ENCODE peak calls at places on chromosomes 16 and 17, in four cellular contexts. U is adipocyte, R is lower lobe of right lung, X is esophagus squamous epithelium. W is an unnamed sample.

GRCh38 chr16:177981-178676 is 1.6 kb downstream of the HBA1 start:
- DNase-seq in U (no peak), R (no peak), X (no peak), W (peak; percentile 25)

GRCh38 chr16:1665829-1666228 is 12.2 kb upstream of the JPT2 start:
- DNase-seq in U (no peak), R (no peak), X (no peak), W (no peak)

GRCh38 chr17:80105762-80106161 is 4.4 kb downstream of the GAA start:
- DNase-seq in U (no peak), R (peak; percentile 39), X (no peak), W (no peak)

GRCh38 chr16:6929868-6930267 is 402.8 kb upstream of the RBFOX1 start:
- DNase-seq in U (no peak), R (no peak), X (no peak), W (no peak)

GRCh38 chr16:47230296-47230695 is 86.6 kb upstream of the NETO2 start:
- DNase-seq in U (no peak), R (no peak), X (no peak), W (no peak)

GRCh38 chr17:78865682-78866390 is 25.2 kb upstream of the USP36 start:
- DNase-seq in U (peak; percentile 90), R (peak; percentile 80), X (no peak), W (peak; percentile 96)

GRCh38 chr17:32783602-32784001 is 93.3 kb downstream of the MYO1D start:
- DNase-seq in U (peak; percentile 85), R (no peak), X (no peak), W (peak; percentile 71)

GRCh38 chr17:15507896-15508295 is 40.5 kb upstream of the CDRT4 start:
- DNase-seq in U (no peak), R (no peak), X (no peak), W (no peak)

GRCh38 chr17:82333279-82334171 is at the start of gene SECTM1:
- DNase-seq in U (peak; percentile 92), R (peak; percentile 81), X (no peak), W (peak; percentile 51)

GRCh38 chr17:16440814-16441629 is 25.7 kb downstream of the TRPV2 start:
- DNase-seq in U (peak; percentile 37), R (no peak), X (no peak), W (no peak)

GRCh38 chr16:53504665-53505064 is 1.7 kb upstream of the AKTIP start:
- DNase-seq in U (no peak), R (no peak), X (no peak), W (no peak)

GRCh38 chr17:2511138-2511461 is 588 bp downstream of the METTL16 start:
- DNase-seq in U (no peak), R (no peak), X (no peak), W (no peak)

GRCh38 chr16:56600398-56600999 is 7.9 kb upstream of the MT2A start:
- DNase-seq in U (peak; percentile 83), R (no peak), X (no peak), W (peak; percentile 68)

GRCh38 chr16:21283521-21284289 is 5.6 kb upstream of the CRYM start:
- DNase-seq in U (peak; percentile 77), R (peak; percentile 60), X (no peak), W (no peak)

GRCh38 chr16:73794936-73795335 is 501.7 kb upstream of the PSMD7 start:
- DNase-seq in U (peak; percentile 5), R (no peak), X (no peak), W (no peak)

GRCh38 chr16:15592324-15592723 is 50.6 kb downstream of the MARF1 start:
- DNase-seq in U (no peak), R (no peak), X (no peak), W (no peak)

GRCh38 chr17:4469552-4469951 is 29.1 kb upstream of the SPNS2 start:
- DNase-seq in U (no peak), R (no peak), X (no peak), W (no peak)

GRCh38 chr17:4463818-4464501 is 30.2 kb downstream of the SPNS3 start:
- DNase-seq in U (no peak), R (no peak), X (no peak), W (no peak)

GRCh38 chr17:4465786-4466185 is 32.0 kb downstream of the SPNS3 start:
- DNase-seq in U (no peak), R (no peak), X (no peak), W (no peak)
- H3K4me1 ChIP-seq in U (no peaks in the 10 kb centered on the region), R (no peaks in the 10 kb centered on the region), X (no peaks in the 10 kb centered on the region), W (no peaks in the 10 kb centered on the region)

DNA sequence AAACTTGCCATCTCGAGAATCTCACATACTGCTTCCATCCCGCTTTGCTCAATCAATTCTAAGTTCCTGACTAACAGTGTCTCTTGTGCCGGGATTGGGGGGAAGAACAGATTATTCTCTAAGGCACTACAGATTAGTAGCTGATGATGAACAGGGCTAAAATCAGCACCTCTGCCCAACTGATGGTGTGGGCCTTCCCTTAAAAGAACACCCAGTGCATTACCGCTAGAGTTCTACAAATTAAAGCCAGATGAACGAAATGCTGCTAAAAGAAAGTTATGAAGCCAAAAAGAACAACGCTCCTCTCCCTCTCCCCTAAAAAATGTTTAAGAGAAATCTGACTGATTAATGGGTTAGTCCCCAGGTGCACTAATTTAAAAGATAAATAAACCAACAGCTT is 4.4 kb downstream of the CDC27 start:
- DNase-seq in U (peak; percentile 59), R (no peak), X (no peak), W (no peak)
- H3K4me1 ChIP-seq in U (peaks cover 46% of the 10 kb centered on the region), R (peaks cover 61% of the 10 kb centered on the region), X (peaks cover 19% of the 10 kb centered on the region), W (peaks cover 22% of the 10 kb centered on the region)

GRCh38 chr17:77393274-77393600 is 252.5 kb downstream of the SEC14L1 start:
- DNase-seq in U (no peak), R (no peak), X (no peak), W (no peak)

GRCh38 chr17:77395609-77396008 is 254.8 kb downstream of the SEC14L1 start:
- DNase-seq in U (no peak), R (no peak), X (no peak), W (no peak)

GRCh38 chr17:77392376-77393273 is 251.9 kb downstream of the SEC14L1 start:
- DNase-seq in U (no peak), R (no peak), X (no peak), W (no peak)

GRCh38 chr17:77394540-77395295 is 253.9 kb downstream of the SEC14L1 start:
- DNase-seq in U (no peak), R (peak; percentile 59), X (no peak), W (peak; percentile 53)

DNA sequence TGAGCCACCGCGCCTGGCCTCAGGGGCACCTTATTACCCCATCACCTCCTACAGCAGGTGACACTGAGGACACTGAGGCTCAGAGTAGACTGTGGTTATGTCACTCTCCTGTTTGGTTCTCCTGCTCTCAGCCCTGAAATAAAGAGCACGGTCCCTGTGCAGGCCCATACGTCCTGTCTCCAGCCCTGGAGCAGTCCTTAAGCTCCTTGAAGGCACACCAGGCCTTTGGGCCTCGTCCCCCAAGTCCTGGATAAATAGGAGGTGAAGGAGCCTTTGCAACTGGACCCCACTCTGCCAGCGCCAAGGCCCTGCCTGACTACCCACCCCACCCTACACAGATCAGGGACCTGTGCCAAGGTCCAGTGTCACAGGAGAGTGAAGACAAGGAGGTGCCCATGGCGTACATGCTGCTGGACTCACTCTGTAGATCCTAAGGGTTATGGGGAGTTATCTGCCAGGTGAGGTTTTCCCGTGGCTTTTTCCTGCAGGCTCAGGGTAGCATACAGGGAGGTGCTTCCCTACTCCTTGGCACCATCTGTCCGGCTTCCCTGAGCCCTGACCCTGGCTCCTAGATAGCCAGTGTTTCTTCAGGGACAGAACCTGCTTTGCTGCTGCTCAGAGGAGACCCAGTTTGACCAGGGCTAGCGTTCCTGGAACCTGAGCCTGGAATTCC is 253.2 kb downstream of the SEC14L1 start:
- DNase-seq in U (no peak), R (no peak), X (no peak), W (no peak)
- H3K4me1 ChIP-seq in U (peaks cover 62% of the 10 kb centered on the region), R (peaks cover 62% of the 10 kb centered on the region), X (peaks cover 52% of the 10 kb centered on the region), W (peaks cover 40% of the 10 kb centered on the region)

GRCh38 chr17:45129940-45130639 is 2.2 kb downstream of the PLCD3 start:
- DNase-seq in U (peak; percentile 61), R (no peak), X (no peak), W (peak; percentile 59)
- H3K4me1 ChIP-seq in U (peaks cover 37% of the 10 kb centered on the region), R (peaks cover 46% of the 10 kb centered on the region), X (peaks cover 44% of the 10 kb centered on the region), W (peaks cover 49% of the 10 kb centered on the region)

DNA sequence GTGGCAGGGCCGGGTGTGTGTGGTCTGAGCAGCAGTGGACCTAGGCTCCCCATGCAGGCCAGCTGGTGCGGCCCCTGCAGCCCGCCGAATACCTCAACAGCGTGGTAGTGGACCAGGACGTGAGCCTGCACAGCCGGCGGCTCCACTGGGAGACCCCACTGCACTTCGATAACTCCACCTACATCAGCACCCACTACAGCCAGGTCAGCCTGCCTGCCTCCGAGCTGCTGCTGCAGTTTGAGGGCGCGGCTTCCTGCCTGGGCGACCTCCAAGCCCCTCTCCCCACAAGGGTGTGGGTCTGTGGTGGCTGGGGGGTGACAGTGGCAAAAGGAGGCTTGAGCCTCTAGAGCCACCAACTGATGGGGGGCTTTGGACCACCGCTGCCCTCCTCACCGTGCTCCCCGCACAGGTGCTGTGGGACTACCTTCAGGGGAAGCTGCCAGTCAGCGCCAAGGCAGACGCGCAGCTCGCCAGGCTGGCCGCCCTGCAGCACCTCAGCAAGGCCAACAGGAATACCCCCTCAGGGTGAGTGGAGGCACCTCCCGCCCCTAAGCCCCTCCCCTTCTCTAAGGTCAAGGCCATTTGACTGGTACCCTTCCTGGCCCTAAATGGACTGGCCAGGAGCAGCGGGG is 8.4 kb upstream of the SMIM5 start:
- DNase-seq in U (no peak), R (no peak), X (no peak), W (no peak)
- H3K4me1 ChIP-seq in U (no peaks in the 10 kb centered on the region), R (no peaks in the 10 kb centered on the region), X (no peaks in the 10 kb centered on the region), W (no peaks in the 10 kb centered on the region)

GRCh38 chr17:65037157-65037556 is 19.4 kb downstream of the GNA13 start:
- DNase-seq in U (no peak), R (no peak), X (no peak), W (no peak)
- H3K4me1 ChIP-seq in U (peaks cover 15% of the 10 kb centered on the region), R (peaks cover 86% of the 10 kb centered on the region), X (peaks cover 42% of the 10 kb centered on the region), W (peaks cover 22% of the 10 kb centered on the region)

GRCh38 chr17:64004218-64004770 is 6.1 kb downstream of the PRR29 start:
- DNase-seq in U (no peak), R (no peak), X (no peak), W (no peak)
- H3K4me1 ChIP-seq in U (peaks cover 47% of the 10 kb centered on the region), R (peaks cover 62% of the 10 kb centered on the region), X (peaks cover 29% of the 10 kb centered on the region), W (peaks cover 39% of the 10 kb centered on the region)